ENCODE peak calls at places on chromosome 14, in ten cellular contexts. A, W, N, C, P, X, Z, Y, T and D are unnamed samples.
A peak's percentile ranks its signal among the peaks of the same experiment; 100 is the strongest.

GRCh38 chr14:102221026-102221425 is 81.3 kb downstream of the WDR20 start:
- DNase-seq in A (no peak), W (no peak), N (no peak), C (no peak), P (no peak), X (no peak), Z (peak; percentile 49), Y (no peak), T (no peak), D (no peak)

GRCh38 chr14:68292467-68293334 is 473.1 kb downstream of the RAD51B start:
- DNase-seq in A (no peak), W (no peak), N (no peak), C (no peak), P (peak; percentile 64), X (no peak), Z (no peak), Y (no peak), T (peak; percentile 21), D (no peak)

GRCh38 chr14:69423279-69423678 is 24.8 kb downstream of the SLC39A9 start:
- DNase-seq in A (no peak), W (no peak), N (no peak), C (no peak), P (no peak), X (no peak), Z (no peak), Y (no peak), T (no peak), D (no peak)

GRCh38 chr14:95652690-95653089 is 33.5 kb upstream of the TCL1B start:
- DNase-seq in A (no peak), W (no peak), N (no peak), C (no peak), P (no peak), X (no peak), Z (no peak), Y (no peak), T (no peak), D (no peak)

GRCh38 chr14:65631040-65631439 is 218.5 kb downstream of the FUT8 start:
- DNase-seq in A (no peak), W (no peak), N (peak; percentile 13), C (no peak), P (no peak), X (no peak), Z (no peak), Y (no peak), T (no peak), D (no peak)

GRCh38 chr14:69559581-69560011 is 15.1 kb downstream of the CCDC177 start:
- DNase-seq in A (no peak), W (no peak), N (no peak), C (no peak), P (no peak), X (no peak), Z (no peak), Y (no peak), T (peak; percentile 73), D (no peak)

GRCh38 chr14:91300957-91301356 is 56.5 kb upstream of the GPR68 start:
- DNase-seq in A (no peak), W (no peak), N (no peak), C (no peak), P (no peak), X (no peak), Z (no peak), Y (no peak), T (no peak), D (no peak)

GRCh38 chr14:20632448-20632830 is 9.1 kb downstream of the OR6S1 start:
- DNase-seq in A (no peak), W (no peak), N (no peak), C (no peak), P (no peak), X (no peak), Z (peak; percentile 42), Y (no peak), T (no peak), D (no peak)

GRCh38 chr14:89616425-89617141 is 199.6 kb upstream of the FOXN3 start:
- DNase-seq in A (no peak), W (no peak), N (no peak), C (no peak), P (no peak), X (no peak), Z (peak; percentile 75), Y (no peak), T (peak; percentile 52), D (no peak)

GRCh38 chr14:100076133-100076532 is 10.9 kb downstream of the EVL start:
- DNase-seq in A (peak; percentile 15), W (no peak), N (no peak), C (no peak), P (no peak), X (no peak), Z (peak; percentile 79), Y (peak; percentile 17), T (no peak), D (no peak)

GRCh38 chr14:101176535-101177205 is 273.1 kb upstream of the RTL1 start:
- DNase-seq in A (no peak), W (no peak), N (no peak), C (no peak), P (no peak), X (no peak), Z (no peak), Y (no peak), T (peak; percentile 72), D (no peak)

DNA sequence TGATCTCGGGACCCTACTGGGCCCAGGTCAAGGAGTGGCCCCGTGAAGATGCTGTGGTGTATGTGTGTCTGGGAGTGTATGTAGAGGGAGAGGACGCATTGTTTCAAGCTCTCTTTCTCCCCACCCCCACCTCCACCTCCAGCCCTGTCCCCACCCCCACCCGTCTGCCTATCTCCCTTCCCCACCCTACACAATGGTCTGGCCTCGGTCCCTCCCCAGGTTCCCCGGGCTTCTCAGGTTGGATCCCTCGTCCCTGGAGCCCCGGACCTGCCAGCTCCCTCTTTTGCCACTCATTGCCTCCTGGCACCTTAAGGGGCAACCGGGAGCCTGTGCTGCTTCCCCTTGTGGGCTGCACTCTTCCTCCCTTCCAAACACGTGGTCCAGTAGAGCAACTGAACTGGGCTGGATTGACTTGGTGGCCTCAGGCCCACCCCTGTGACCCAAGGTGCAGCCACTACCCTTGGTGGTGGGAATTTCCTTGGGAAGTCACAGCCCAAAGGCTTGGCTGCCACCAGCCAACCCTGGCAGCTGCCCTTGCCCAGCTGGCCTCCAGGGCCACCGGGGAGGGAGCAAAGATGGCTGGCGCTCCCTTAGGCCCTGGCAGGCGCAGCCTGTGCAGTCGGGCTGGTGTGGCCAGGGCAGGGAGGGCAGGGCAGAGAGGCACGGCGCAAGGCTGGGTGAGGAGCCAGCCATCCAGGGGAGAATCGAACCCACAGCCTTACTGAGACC is 628 bp downstream of the VRTN start:
- DNase-seq in A (no peak), W (no peak), N (no peak), C (no peak), P (no peak), X (peak; percentile 40), Z (peak; percentile 62), Y (no peak), T (no peak), D (no peak)
- TF ChIP-seq CTCF in A (no peak), W (no peak), N (no peak), C (no peak), P (no peak), X (no peak), Z (no peak), Y (no peak), T (no peak), D (no peak)

GRCh38 chr14:76351941-76352340 is 24.0 kb upstream of the ESRRB start:
- DNase-seq in A (no peak), W (no peak), N (no peak), C (no peak), P (no peak), X (no peak), Z (no peak), Y (no peak), T (no peak), D (no peak)
- H3K4me3 ChIP-seq in A (no peak overlapping the region), W (no peak overlapping the region), N (no peak overlapping the region), C (no peak overlapping the region), P (no peak overlapping the region), X (no peak overlapping the region), Z (peak overlapping the region; percentile 34), Y (no peak overlapping the region), T (no peak overlapping the region), D (no peak overlapping the region)

GRCh38 chr14:75244121-75244520 is 34.5 kb upstream of the FOS start:
- DNase-seq in A (no peak), W (no peak), N (no peak), C (no peak), P (no peak), X (no peak), Z (no peak), Y (no peak), T (no peak), D (no peak)

GRCh38 chr14:75240781-75241180 is 37.8 kb upstream of the FOS start:
- DNase-seq in A (no peak), W (no peak), N (no peak), C (no peak), P (no peak), X (no peak), Z (no peak), Y (no peak), T (no peak), D (no peak)

GRCh38 chr14:75238728-75239455 is 39.7 kb upstream of the FOS start:
- DNase-seq in A (no peak), W (no peak), N (no peak), C (no peak), P (no peak), X (no peak), Z (no peak), Y (no peak), T (no peak), D (no peak)

GRCh38 chr14:75246546-75247285 is 31.9 kb upstream of the FOS start:
- DNase-seq in A (no peak), W (no peak), N (no peak), C (no peak), P (no peak), X (no peak), Z (no peak), Y (no peak), T (no peak), D (no peak)

DNA sequence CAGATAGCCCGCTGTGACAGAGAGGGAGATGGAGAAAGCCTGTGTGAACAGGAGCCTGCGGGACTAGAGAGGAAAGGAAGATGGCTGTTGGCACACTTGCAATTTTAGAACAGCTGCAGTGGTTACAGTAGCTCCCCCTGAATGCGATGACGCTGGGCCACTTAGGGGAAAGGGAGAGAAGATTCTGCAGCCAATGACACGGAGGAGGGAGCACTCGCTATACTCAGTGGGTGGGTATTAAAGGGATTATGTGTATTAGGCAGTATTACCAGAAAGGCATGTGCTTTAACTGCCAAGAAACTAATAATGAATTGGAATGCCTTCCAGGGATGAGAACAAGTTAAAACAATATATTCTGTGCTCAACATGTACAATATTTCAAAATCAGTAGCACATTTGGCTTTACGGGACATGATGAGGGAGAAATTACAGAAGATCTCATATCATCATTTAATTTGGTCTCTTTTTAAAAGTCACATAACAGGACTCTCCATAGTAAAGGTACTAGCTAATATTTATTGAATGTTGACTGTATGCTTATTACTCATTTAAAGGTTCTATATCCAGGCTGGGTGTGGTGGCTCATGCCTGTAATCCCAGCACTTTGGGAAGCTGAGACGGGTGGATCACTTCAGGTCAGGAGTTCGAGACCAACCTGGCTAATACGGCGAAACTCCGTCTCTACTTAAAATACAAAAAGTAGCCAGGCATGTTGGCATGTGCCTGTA is 35.9 kb upstream of the FOS start:
- DNase-seq in A (no peak), W (no peak), N (no peak), C (no peak), P (peak; percentile 48), X (no peak), Z (no peak), Y (no peak), T (no peak), D (no peak)
- TF ChIP-seq POLR2AphosphoS5 in A (no peak), W (no peak), N (no peak), C (no peak), P (peak; percentile 52), X (no peak), Z (no peak), Y (no peak), T (no peak), D (peak; percentile 87)

GRCh38 chr14:44833376-44833775 is 128.4 kb downstream of the KLHL28 start:
- DNase-seq in A (peak; percentile 24), W (no peak), N (no peak), C (no peak), P (no peak), X (no peak), Z (no peak), Y (no peak), T (no peak), D (no peak)
- TF ChIP-seq CTCF in A (no peak), W (no peak), N (no peak), C (no peak), P (no peak), X (no peak), Z (no peak), Y (no peak), T (no peak), D (no peak)